ENCODE peak calls at places on chromosome 22, in nine cellular contexts. J is A549; Z is BE2C; C is endodermal cell; E is cardiac muscle cell; N is effector memory CD4-positive, alpha-beta T cell; M is small intestine; T is GM23248; G is naive thymus-derived CD4-positive, alpha-beta T cell. Y is an unnamed sample. For H3K4me1, the result is how much of the 10 kb centered on the place peaks cover.

GRCh38 chr22:45164217-45165123 is 745 bp downstream of the NUP50 start:
- DNase-seq in J (peak), Z (peak), C (peak), E (peak), N (no peak), M (peak), T (peak), G (no peak), Y (peak)

GRCh38 chr22:45585437-45585755 is 82.7 kb downstream of the FBLN1 start:
- DNase-seq in J (no peak), Z (no peak), C (no peak), E (no peak), N (no peak), M (no peak), T (no peak), G (no peak), Y (no peak)

GRCh38 chr22:43481528-43482309 is 69.9 kb downstream of the MPPED1 start:
- DNase-seq in J (no peak), Z (peak), C (peak), E (no peak), N (no peak), M (peak), T (no peak), G (peak), Y (peak)

GRCh38 chr22:26330971-26331625 is 98.0 kb upstream of the ASPHD2 start:
- DNase-seq in J (peak), Z (peak), C (peak), E (peak), N (peak), M (peak), T (peak), G (peak), Y (no peak)

GRCh38 chr22:23075050-23075449 is 4.7 kb downstream of the GNAZ start:
- DNase-seq in J (no peak), Z (no peak), C (no peak), E (no peak), N (no peak), M (no peak), T (no peak), G (no peak), Y (peak)

GRCh38 chr22:48343461-48343860 is 1484.2 kb downstream of the BRD1 start:
- DNase-seq in J (no peak), Z (no peak), C (no peak), E (no peak), N (no peak), M (no peak), T (no peak), G (no peak), Y (no peak)

GRCh38 chr22:42993651-42994275 is 21.2 kb downstream of the PACSIN2 start:
- DNase-seq in J (no peak), Z (no peak), C (no peak), E (peak), N (no peak), M (no peak), T (peak), G (no peak), Y (no peak)

GRCh38 chr22:41660416-41660815 is 28.3 kb downstream of the SNU13 start:
- DNase-seq in J (no peak), Z (no peak), C (no peak), E (no peak), N (no peak), M (no peak), T (peak), G (no peak), Y (no peak)

GRCh38 chr22:40534379-40535188 is 101.9 kb downstream of the MRTFA start:
- DNase-seq in J (no peak), Z (no peak), C (peak), E (peak), N (no peak), M (no peak), T (peak), G (no peak), Y (no peak)

GRCh38 chr22:23282089-23282501 is 101.8 kb downstream of the BCR start:
- DNase-seq in J (peak), Z (no peak), C (no peak), E (peak), N (no peak), M (peak), T (peak), G (no peak), Y (no peak)

GRCh38 chr22:46813816-46814597 is 51.6 kb downstream of the TBC1D22A start:
- DNase-seq in J (no peak), Z (no peak), C (no peak), E (peak), N (no peak), M (peak), T (peak), G (no peak), Y (no peak)

GRCh38 chr22:39946571-39947407 is 13.4 kb upstream of the TMA7B start:
- DNase-seq in J (no peak), Z (no peak), C (peak), E (no peak), N (no peak), M (no peak), T (no peak), G (no peak), Y (no peak)

GRCh38 chr22:35330258-35330861 is 30.7 kb downstream of the TOM1 start:
- DNase-seq in J (no peak), Z (peak), C (no peak), E (peak), N (peak), M (peak), T (peak), G (peak), Y (peak)

GRCh38 chr22:34973016-34973415 is 92.9 kb upstream of the ISX start:
- DNase-seq in J (no peak), Z (no peak), C (peak), E (no peak), N (no peak), M (no peak), T (no peak), G (no peak), Y (no peak)

GRCh38 chr22:42654696-42655095 is 5.5 kb upstream of the CYB5R3 start:
- DNase-seq in J (no peak), Z (no peak), C (no peak), E (no peak), N (no peak), M (no peak), T (no peak), G (no peak), Y (no peak)

GRCh38 chr22:45314054-45314721 is 4.5 kb downstream of the FAM118A start:
- DNase-seq in J (no peak), Z (peak), C (no peak), E (peak), N (no peak), M (no peak), T (no peak), G (no peak), Y (no peak)

GRCh38 chr22:38873469-38874411 is 1.7 kb upstream of the CBX6 start:
- DNase-seq in J (no peak), Z (no peak), C (peak), E (no peak), N (peak), M (no peak), T (peak), G (no peak), Y (no peak)

GRCh38 chr22:45996241-45997076 is 19.5 kb upstream of the WNT7B start:
- DNase-seq in J (no peak), Z (peak), C (no peak), E (peak), N (no peak), M (no peak), T (peak), G (no peak), Y (peak)

GRCh38 chr22:43776081-43776670 is 35.9 kb downstream of the EFCAB6 start:
- DNase-seq in J (no peak), Z (no peak), C (no peak), E (no peak), N (no peak), M (no peak), T (no peak), G (no peak), Y (no peak)

GRCh38 chr22:20456722-20457076 is 19.1 kb upstream of the SCARF2 start:
- DNase-seq in J (no peak), Z (no peak), C (no peak), E (no peak), N (no peak), M (no peak), T (no peak), G (no peak), Y (peak)

GRCh38 chr22:39327995-39328754 is 8.8 kb upstream of the RPL3 start:
- DNase-seq in J (no peak), Z (no peak), C (no peak), E (no peak), N (no peak), M (no peak), T (no peak), G (no peak), Y (peak)

GRCh38 chr22:39973656-39974055 is 13.5 kb downstream of the TMA7B start:
- DNase-seq in J (no peak), Z (no peak), C (no peak), E (no peak), N (no peak), M (no peak), T (no peak), G (no peak), Y (no peak)

GRCh38 chr22:28246392-28246791 is 327.3 kb upstream of the PITPNB start:
- DNase-seq in J (no peak), Z (no peak), C (no peak), E (peak), N (no peak), M (no peak), T (peak), G (no peak), Y (no peak)

GRCh38 chr22:35349368-35349703 is 31.6 kb upstream of the HMOX1 start:
- DNase-seq in J (no peak), Z (no peak), C (no peak), E (no peak), N (no peak), M (no peak), T (no peak), G (no peak), Y (peak)

GRCh38 chr22:27213766-27214581 is 556.6 kb downstream of the MIAT start:
- DNase-seq in J (no peak), Z (no peak), C (no peak), E (peak), N (no peak), M (no peak), T (peak), G (no peak), Y (no peak)

GRCh38 chr22:46638601-46639431 is 18.6 kb downstream of the GRAMD4 start:
- DNase-seq in J (no peak), Z (no peak), C (no peak), E (peak), N (no peak), M (peak), T (peak), G (no peak), Y (no peak)

GRCh38 chr22:46012182-46012880 is 35.4 kb upstream of the WNT7B start:
- DNase-seq in J (no peak), Z (peak), C (no peak), E (no peak), N (no peak), M (no peak), T (no peak), G (no peak), Y (peak)

GRCh38 chr22:20464096-20464614 is 26.5 kb upstream of the SCARF2 start:
- DNase-seq in J (no peak), Z (no peak), C (no peak), E (no peak), N (peak), M (peak), T (no peak), G (peak), Y (peak)

GRCh38 chr22:44497218-44497903 is 672 bp downstream of the RTL6 start:
- DNase-seq in J (no peak), Z (peak), C (no peak), E (peak), N (no peak), M (peak), T (peak), G (no peak), Y (peak)

GRCh38 chr22:37638351-37639069 is 959 bp upstream of the SH3BP1 start:
- DNase-seq in J (no peak), Z (no peak), C (peak), E (no peak), N (no peak), M (peak), T (no peak), G (peak), Y (peak)
- H3K4me1 ChIP-seq in J (under half), Z (under half), C (under half), E (under half), N (half or more), M (under half), T (under half), G (half or more), Y (half or more)

GRCh38 chr22:50542416-50542927 is 3.2 kb upstream of the KLHDC7B start:
- DNase-seq in J (no peak), Z (no peak), C (no peak), E (no peak), N (no peak), M (no peak), T (peak), G (no peak), Y (peak)

GRCh38 chr22:50546326-50547230 is 879 bp downstream of the KLHDC7B start:
- DNase-seq in J (no peak), Z (no peak), C (peak), E (no peak), N (no peak), M (no peak), T (no peak), G (no peak), Y (peak)

GRCh38 chr22:50545522-50546325 is at the start of gene KLHDC7B:
- DNase-seq in J (no peak), Z (no peak), C (no peak), E (no peak), N (no peak), M (no peak), T (no peak), G (no peak), Y (peak)

GRCh38 chr22:50544746-50545253 is 899 bp upstream of the KLHDC7B start:
- DNase-seq in J (no peak), Z (no peak), C (no peak), E (no peak), N (no peak), M (no peak), T (no peak), G (no peak), Y (peak)

DNA sequence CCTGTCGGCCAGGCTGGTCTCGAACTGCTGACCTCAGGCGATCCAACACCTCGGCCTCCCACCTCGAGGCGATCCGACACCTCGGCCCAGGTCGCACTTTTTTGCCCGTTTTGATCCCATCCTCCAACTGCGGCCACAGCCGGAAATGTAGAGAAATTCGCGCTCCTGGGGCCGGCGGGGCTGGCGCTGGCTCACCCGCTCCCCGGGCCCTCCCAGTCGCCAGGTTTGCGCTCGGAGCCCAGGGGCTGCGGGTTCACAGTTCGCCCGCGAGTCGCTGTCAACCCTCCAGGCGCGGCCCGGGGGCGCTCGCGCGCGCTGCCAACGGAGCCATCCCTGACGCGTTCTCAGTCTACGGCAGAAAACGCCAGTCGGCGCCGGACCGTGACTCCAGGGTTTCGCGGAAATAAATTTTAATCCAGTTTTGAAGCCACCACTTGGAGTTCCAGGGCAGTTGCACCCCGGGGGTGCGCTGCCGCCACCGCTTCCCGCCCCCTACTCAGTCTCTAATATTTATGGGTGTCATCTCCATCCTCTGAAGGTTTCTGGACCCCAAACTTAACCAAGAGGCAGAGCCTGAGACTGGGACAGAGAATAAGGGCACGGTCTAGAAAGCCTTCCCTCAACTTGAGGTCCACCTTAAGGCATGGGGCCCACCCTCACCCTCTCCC is 1.5 kb upstream of the KLHDC7B start:
- DNase-seq in J (peak), Z (peak), C (peak), E (peak), N (peak), M (peak), T (peak), G (peak), Y (peak)
- H3K4me3 ChIP-seq in J (peak), Z (peak), C (no peak), E (no peak), N (peak), M (peak), T (peak), G (peak), Y (no peak)

GRCh38 chr22:31346733-31347250 is 646 bp upstream of the PATZ1 start:
- DNase-seq in J (peak), Z (peak), C (no peak), E (peak), N (peak), M (peak), T (peak), G (peak), Y (peak)

GRCh38 chr22:31344369-31345330 is 1.5 kb downstream of the PATZ1 start:
- DNase-seq in J (no peak), Z (peak), C (no peak), E (peak), N (no peak), M (peak), T (peak), G (peak), Y (peak)

GRCh38 chr22:31345331-31346254 is 553 bp downstream of the PATZ1 start:
- DNase-seq in J (peak), Z (peak), C (peak), E (peak), N (peak), M (peak), T (peak), G (peak), Y (peak)

GRCh38 chr22:31347251-31348008 is 1.3 kb upstream of the PATZ1 start:
- DNase-seq in J (peak), Z (peak), C (peak), E (peak), N (peak), M (peak), T (peak), G (peak), Y (peak)

DNA sequence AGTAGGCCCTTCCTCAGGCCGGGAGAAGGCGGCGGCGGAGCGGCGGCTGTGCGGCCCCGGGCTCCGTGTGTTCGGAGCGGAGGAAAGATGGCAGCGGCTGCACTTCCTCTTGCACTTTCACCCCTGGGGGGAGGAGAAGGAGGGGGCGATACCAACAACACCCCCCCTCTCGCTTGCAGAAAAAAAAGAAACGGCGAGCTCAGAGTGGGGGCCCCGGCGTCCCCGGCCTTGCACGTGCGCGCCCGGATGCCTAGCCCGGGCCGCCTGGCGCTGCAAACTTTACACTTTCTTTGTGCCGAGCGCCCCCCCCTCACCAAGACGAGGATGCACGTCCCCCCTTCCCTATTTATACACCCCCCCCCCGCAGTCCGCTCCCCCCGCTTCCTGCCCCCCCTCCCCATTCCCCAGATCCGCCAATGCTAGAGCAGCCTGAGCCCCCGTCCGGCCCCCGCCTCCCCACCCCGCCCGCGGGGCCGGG is at the start of gene PATZ1:
- DNase-seq in J (peak), Z (peak), C (peak), E (peak), N (peak), M (peak), T (peak), G (no peak), Y (peak)
- H3K4me1 ChIP-seq in J (under half), Z (under half), C (under half), E (under half), N (under half), M (under half), T (under half), G (under half), Y (half or more)

GRCh38 chr22:36470994-36471331 is 10.5 kb downstream of the TXN2 start:
- DNase-seq in J (no peak), Z (no peak), C (no peak), E (no peak), N (no peak), M (no peak), T (no peak), G (no peak), Y (no peak)
- H3K4me3 ChIP-seq in J (no peak), Z (no peak), C (no peak), E (no peak), N (no peak), M (no peak), T (no peak), G (no peak), Y (no peak)

DNA sequence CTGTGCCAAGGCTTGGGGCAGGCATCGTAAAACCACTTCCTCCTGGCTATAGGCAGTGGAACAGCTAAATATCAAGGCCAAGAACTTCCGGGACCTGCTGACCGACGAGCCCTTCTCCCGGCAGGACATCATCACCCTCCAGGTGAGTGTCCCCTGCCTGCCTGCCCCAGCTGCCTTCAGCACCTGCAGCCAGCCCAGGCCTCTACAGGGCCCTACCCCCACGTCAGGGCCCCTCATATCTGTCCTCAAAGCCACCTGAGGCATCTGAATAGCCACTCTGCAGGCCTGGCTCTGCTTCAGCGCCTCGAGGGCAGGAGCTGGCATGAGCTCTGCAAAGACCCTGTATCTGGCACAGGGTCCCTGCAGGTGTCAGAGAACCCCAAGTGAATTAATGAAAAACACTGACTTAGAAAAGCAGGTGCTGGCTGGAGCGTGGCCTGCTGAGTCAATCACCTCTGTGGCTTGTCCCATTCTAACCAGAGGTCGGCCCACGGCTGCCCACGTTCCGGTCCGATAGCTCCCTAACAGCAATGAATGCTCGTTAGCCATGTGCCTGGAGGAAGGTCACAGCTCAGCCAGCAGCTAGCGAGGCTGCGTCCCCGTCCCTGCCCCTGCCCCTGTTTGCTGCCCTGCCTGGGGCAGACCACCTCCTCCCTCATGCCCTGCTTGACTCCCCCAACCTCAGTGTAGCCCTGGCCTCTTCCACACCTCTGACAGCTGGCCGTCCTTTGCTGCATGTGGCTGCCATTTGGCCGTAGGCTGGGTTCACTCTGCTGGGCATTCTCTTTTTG is 16.8 kb downstream of the PPIL2 start:
- DNase-seq in J (no peak), Z (no peak), C (peak), E (no peak), N (no peak), M (no peak), T (no peak), G (no peak), Y (no peak)
- H3K4me1 ChIP-seq in J (under half), Z (under half), C (under half), E (under half), N (under half), M (under half), T (under half), G (under half), Y (under half)

Y was measured in spleen.